ENCODE peak calls at places on chromosomes 12 and 14, in four cellular contexts. G is right atrium auricular region, E is dorsolateral prefrontal cortex, P is lung. C is an unnamed sample.

GRCh38 chr12:49129332-49130150 is 1.7 kb downstream of the TUBA1B start:
- DNase-seq in G (no peak), E (no peak), P (no peak), C (no peak)

GRCh38 chr12:51905507-51906438 is 1.5 kb upstream of the ACVRL1 start:
- DNase-seq in G (peak), E (no peak), P (peak), C (peak)

GRCh38 chr12:50598321-50598862 is 93.6 kb downstream of the DIP2B start:
- DNase-seq in G (no peak), E (no peak), P (no peak), C (no peak)

GRCh38 chr12:19440019-19440858 is 947 bp downstream of the AEBP2 start:
- DNase-seq in G (no peak), E (peak), P (peak), C (peak)

GRCh38 chr14:96638041-96638855 is 136.1 kb downstream of the PAPOLA start:
- DNase-seq in G (peak), E (no peak), P (peak), C (no peak)

GRCh38 chr14:96121660-96122395 is 82.7 kb downstream of the C14orf132 start:
- DNase-seq in G (no peak), E (no peak), P (no peak), C (no peak)

GRCh38 chr12:104725610-104726009 is 232.5 kb downstream of the SLC41A2 start:
- DNase-seq in G (no peak), E (no peak), P (no peak), C (no peak)

GRCh38 chr12:11015775-11016430 is 6.5 kb downstream of the TAS2R19 start:
- DNase-seq in G (no peak), E (no peak), P (no peak), C (no peak)

GRCh38 chr12:93679308-93679933 is 2.2 kb downstream of the CRADD start:
- DNase-seq in G (no peak), E (no peak), P (no peak), C (no peak)

GRCh38 chr14:94124582-94125377 is 4.6 kb downstream of the IFI27L2 start:
- DNase-seq in G (peak), E (no peak), P (no peak), C (peak)

GRCh38 chr12:92955997-92956663 is 27.0 kb upstream of the EEA1 start:
- DNase-seq in G (no peak), E (no peak), P (no peak), C (no peak)

GRCh38 chr12:81598205-81598604 is 160.9 kb downstream of the PPFIA2 start:
- DNase-seq in G (no peak), E (no peak), P (no peak), C (no peak)

DNA sequence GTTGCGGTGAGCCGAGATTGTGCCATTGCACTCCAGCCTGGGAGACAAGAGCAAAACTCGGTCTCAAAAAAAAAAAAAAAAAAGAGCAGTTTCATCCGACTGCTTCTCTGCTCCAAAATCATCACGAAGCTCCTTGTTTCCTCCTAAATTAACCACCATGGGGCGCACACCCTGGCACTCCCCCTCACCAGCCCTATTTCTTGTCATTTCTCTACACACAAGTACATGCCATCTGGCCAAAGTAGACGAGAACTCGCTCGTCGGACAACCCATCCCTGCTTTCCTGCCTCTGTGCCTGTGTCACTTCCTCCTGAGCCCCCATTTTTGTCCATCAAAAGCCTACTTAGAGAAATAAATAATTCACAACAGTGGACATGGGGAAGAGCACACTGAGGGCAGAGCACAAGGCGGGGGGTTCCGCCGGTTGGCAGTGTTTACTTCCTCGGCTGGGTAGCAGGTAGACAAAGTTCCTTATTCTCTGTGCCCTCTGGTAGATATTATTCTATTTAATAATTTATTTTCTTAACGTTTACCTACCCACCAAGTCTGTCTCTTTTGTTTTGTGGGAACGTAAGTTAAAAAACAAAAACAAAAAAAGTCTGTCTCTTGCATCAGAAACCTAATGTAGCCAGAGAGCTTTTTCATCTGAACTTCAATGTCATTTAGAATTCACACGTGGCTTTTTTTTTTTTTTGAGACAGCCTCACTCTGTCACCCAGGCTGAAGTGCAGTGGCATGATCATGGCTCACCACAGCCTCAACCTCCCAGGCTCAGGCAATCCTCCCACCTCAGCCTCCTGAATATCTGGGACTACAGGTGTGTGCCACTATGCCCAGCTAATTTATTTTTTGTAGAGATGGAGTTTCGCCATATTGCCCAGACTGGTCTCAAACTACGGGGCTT is 6.0 kb downstream of the VPS37B start:
- DNase-seq in G (no peak), E (no peak), P (no peak), C (no peak)
- H3K27ac ChIP-seq in G (peak), E (peak), P (no peak), C (peak)

GRCh38 chr12:124369901-124370378 is 75.0 kb downstream of the RFLNA start:
- DNase-seq in G (peak), E (peak), P (no peak), C (no peak)

GRCh38 chr12:124370384-124370783 is 75.5 kb downstream of the RFLNA start:
- DNase-seq in G (no peak), E (no peak), P (no peak), C (no peak)

GRCh38 chr12:124369055-124369900 is 74.4 kb downstream of the RFLNA start:
- DNase-seq in G (peak), E (peak), P (peak), C (peak)

GRCh38 chr12:124370851-124371250 is 76.0 kb downstream of the RFLNA start:
- DNase-seq in G (no peak), E (no peak), P (no peak), C (no peak)

DNA sequence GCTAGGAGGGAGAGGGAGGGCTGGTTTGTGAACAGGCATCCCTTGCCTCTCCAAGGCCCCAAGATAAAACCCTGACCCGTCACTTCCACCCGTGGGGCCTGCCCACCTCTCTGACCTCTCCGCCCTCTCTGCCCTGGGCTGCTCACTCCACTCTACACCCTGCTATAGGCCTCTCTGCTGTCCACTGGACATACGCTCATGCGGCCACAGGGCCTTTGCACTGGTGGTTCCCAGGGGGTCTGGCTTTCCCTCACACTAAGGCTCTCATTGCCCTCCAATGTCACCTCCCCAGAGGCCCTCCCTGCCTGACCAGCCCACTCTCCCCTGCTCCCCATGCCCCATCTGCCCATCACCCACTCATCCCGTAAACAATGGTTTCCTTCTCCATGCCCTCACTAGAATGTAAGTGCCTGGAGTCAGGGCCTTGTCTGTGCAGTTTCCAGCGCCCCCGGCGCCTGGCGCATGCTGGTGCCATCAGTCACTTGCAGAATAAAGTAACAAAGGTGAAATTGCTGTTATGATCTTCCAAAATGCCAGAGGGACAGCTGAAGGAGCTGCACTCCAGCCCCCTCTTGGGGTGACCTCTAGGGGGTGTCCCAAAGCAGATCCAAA is 73.6 kb downstream of the RFLNA start:
- DNase-seq in G (no peak), E (no peak), P (no peak), C (no peak)
- TF ChIP-seq CTCF in G (no peak), E (no peak), P (no peak), C (no peak)

GRCh38 chr12:131610891-131611290 is 100.0 kb upstream of the SFSWAP start:
- DNase-seq in G (no peak), E (no peak), P (no peak), C (no peak)
- H3K4me3 ChIP-seq in G (no peak), E (no peak), P (no peak), C (no peak)

GRCh38 chr12:3294481-3294911 is 196.5 kb upstream of the PRMT8 start:
- DNase-seq in G (no peak), E (no peak), P (no peak), C (no peak)
- H3K27ac ChIP-seq in G (peak), E (no peak), P (no peak), C (no peak)

GRCh38 chr12:116450406-116450910 is 108.7 kb upstream of the MAP1LC3B2 start:
- DNase-seq in G (no peak), E (no peak), P (no peak), C (no peak)
- TF ChIP-seq CTCF in G (no peak), E (no peak), P (no peak), C (no peak)

C was measured in coronary artery.